ENCODE peak calls at places on chromosomes 2 and 18, in six cellular contexts. One of them, this sample, is unnamed.

GRCh38 chr2:163187995-163188655 is 349.6 kb upstream of the KCNH7 start:
- DNase-seq in fibroblast of the conjunctiva: no peak
- DNase-seq in left ventricle myocardium superior: no peak
- DNase-seq in upper lobe of left lung: no peak
- DNase-seq in AG10803: no peak
- DNase-seq in transverse colon: no peak
- DNase-seq in this sample: no peak

GRCh38 chr2:231348703-231349373 is 46.7 kb upstream of the B3GNT7 start:
- DNase-seq in fibroblast of the conjunctiva: no peak
- DNase-seq in left ventricle myocardium superior: no peak
- DNase-seq in upper lobe of left lung: no peak
- DNase-seq in AG10803: no peak
- DNase-seq in transverse colon: no peak
- DNase-seq in this sample: peak

GRCh38 chr2:15869396-15869795 is 71.0 kb upstream of the MYCN start:
- DNase-seq in fibroblast of the conjunctiva: no peak
- DNase-seq in left ventricle myocardium superior: no peak
- DNase-seq in upper lobe of left lung: no peak
- DNase-seq in AG10803: no peak
- DNase-seq in transverse colon: no peak
- DNase-seq in this sample: no peak

GRCh38 chr2:96342085-96342484 is 6.5 kb downstream of the NCAPH start:
- DNase-seq in fibroblast of the conjunctiva: peak
- DNase-seq in left ventricle myocardium superior: no peak
- DNase-seq in upper lobe of left lung: no peak
- DNase-seq in AG10803: peak
- DNase-seq in transverse colon: no peak
- DNase-seq in this sample: no peak

GRCh38 chr2:156896294-156896693 is 361.2 kb upstream of the GALNT5 start:
- DNase-seq in fibroblast of the conjunctiva: no peak
- DNase-seq in left ventricle myocardium superior: no peak
- DNase-seq in upper lobe of left lung: no peak
- DNase-seq in AG10803: peak
- DNase-seq in transverse colon: no peak
- DNase-seq in this sample: no peak

GRCh38 chr2:213834331-213834730 is 550.1 kb downstream of the SPAG16 start:
- DNase-seq in fibroblast of the conjunctiva: peak
- DNase-seq in left ventricle myocardium superior: no peak
- DNase-seq in upper lobe of left lung: no peak
- DNase-seq in AG10803: peak
- DNase-seq in transverse colon: no peak
- DNase-seq in this sample: no peak

GRCh38 chr2:237538001-237538720 is 28.2 kb upstream of the PRLH start:
- DNase-seq in fibroblast of the conjunctiva: no peak
- DNase-seq in left ventricle myocardium superior: no peak
- DNase-seq in upper lobe of left lung: no peak
- DNase-seq in AG10803: no peak
- DNase-seq in transverse colon: no peak
- DNase-seq in this sample: no peak

GRCh38 chr2:44943031-44943692 is 1.7 kb downstream of the SIX3 start:
- DNase-seq in fibroblast of the conjunctiva: no peak
- DNase-seq in left ventricle myocardium superior: no peak
- DNase-seq in upper lobe of left lung: peak
- DNase-seq in AG10803: peak
- DNase-seq in transverse colon: no peak
- DNase-seq in this sample: no peak

GRCh38 chr2:241139531-241140444 is 9.5 kb downstream of the PASK start:
- DNase-seq in fibroblast of the conjunctiva: no peak
- DNase-seq in left ventricle myocardium superior: no peak
- DNase-seq in upper lobe of left lung: peak
- DNase-seq in AG10803: no peak
- DNase-seq in transverse colon: no peak
- DNase-seq in this sample: no peak

GRCh38 chr18:58612239-58613055 is 16.4 kb downstream of the ALPK2 start:
- DNase-seq in fibroblast of the conjunctiva: no peak
- DNase-seq in left ventricle myocardium superior: no peak
- DNase-seq in upper lobe of left lung: no peak
- DNase-seq in AG10803: no peak
- DNase-seq in transverse colon: no peak
- DNase-seq in this sample: no peak

GRCh38 chr2:69911985-69912563 is 2.8 kb upstream of the MXD1 start:
- DNase-seq in fibroblast of the conjunctiva: peak
- DNase-seq in left ventricle myocardium superior: no peak
- DNase-seq in upper lobe of left lung: no peak
- DNase-seq in AG10803: peak
- DNase-seq in transverse colon: no peak
- DNase-seq in this sample: no peak

GRCh38 chr2:96423281-96423680 is 81.9 kb downstream of the NEURL3 start:
- DNase-seq in fibroblast of the conjunctiva: no peak
- DNase-seq in left ventricle myocardium superior: no peak
- DNase-seq in upper lobe of left lung: no peak
- DNase-seq in AG10803: no peak
- DNase-seq in transverse colon: no peak
- DNase-seq in this sample: no peak

GRCh38 chr2:171181067-171182049 is 20.7 kb upstream of the TLK1 start:
- DNase-seq in fibroblast of the conjunctiva: no peak
- DNase-seq in left ventricle myocardium superior: no peak
- DNase-seq in upper lobe of left lung: no peak
- DNase-seq in AG10803: no peak
- DNase-seq in transverse colon: no peak
- DNase-seq in this sample: no peak

GRCh38 chr2:172038604-172039003 is 38.9 kb downstream of the METAP1D start:
- DNase-seq in fibroblast of the conjunctiva: no peak
- DNase-seq in left ventricle myocardium superior: no peak
- DNase-seq in upper lobe of left lung: no peak
- DNase-seq in AG10803: peak
- DNase-seq in transverse colon: no peak
- DNase-seq in this sample: no peak